ENCODE peak calls at places on chromosomes 11 and 22, in seven cellular contexts. I, H, Q, U, R, A and N are unnamed samples.

GRCh38 chr11:130937051-130937450 is 20.8 kb upstream of the SNX19 start:
- DNase-seq in A (no peak), I (no peak), R (no peak), H (no peak), Q (no peak), U (no peak), N (no peak)

GRCh38 chr11:78216571-78217287 is 28.0 kb downstream of the USP35 start:
- DNase-seq in A (no peak), H (no peak), Q (no peak), I (no peak), U (no peak), R (no peak), N (no peak)

GRCh38 chr22:47152938-47153337 is 390.5 kb downstream of the TBC1D22A start:
- DNase-seq in A (no peak), R (no peak), I (peak; percentile 49), Q (no peak), U (no peak), H (no peak), N (no peak)

GRCh38 chr22:28741200-28741757 is 341 bp downstream of the CHEK2 start:
- DNase-seq in Q (no peak), R (no peak), H (no peak), U (no peak), A (no peak), I (no peak), N (no peak)

GRCh38 chr11:77081976-77082836 is 15.4 kb downstream of the CAPN5 start:
- DNase-seq in A (no peak), I (no peak), U (no peak), R (peak; percentile 34), Q (no peak), H (no peak), N (no peak)

GRCh38 chr11:121207485-121208115 is 85.0 kb upstream of the SC5D start:
- DNase-seq in H (no peak), U (no peak), R (no peak), A (no peak), Q (no peak), I (no peak), N (no peak)

GRCh38 chr11:126123686-126124085 is 61.0 kb upstream of the CDON start:
- DNase-seq in Q (no peak), U (no peak), A (no peak), H (no peak), I (no peak), R (no peak), N (no peak)

GRCh38 chr11:68763181-68763721 is 11.9 kb upstream of the TESMIN start:
- DNase-seq in A (no peak), I (no peak), Q (no peak), U (no peak), H (no peak), R (no peak), N (no peak)

GRCh38 chr22:30605449-30606110 is 1.4 kb upstream of the TCN2 start:
- DNase-seq in R (no peak), I (peak; percentile 25), U (no peak), Q (peak; percentile 44), A (no peak), H (peak; percentile 64), N (peak; percentile 58)

GRCh38 chr11:88402784-88403183 is 65.2 kb upstream of the CTSC start:
- DNase-seq in A (no peak), R (no peak), Q (no peak), I (peak; percentile 77), U (no peak), H (no peak), N (no peak)

GRCh38 chr22:38016182-38017078 is 32.1 kb upstream of the SOX10 start:
- DNase-seq in H (peak; percentile 93), Q (no peak), I (peak; percentile 58), R (peak; percentile 73), U (no peak), A (no peak), N (no peak)

GRCh38 chr11:63920126-63920869 is 3.3 kb upstream of the RCOR2 start:
- DNase-seq in U (no peak), H (peak; percentile 73), Q (peak; percentile 60), A (no peak), R (peak; percentile 68), I (no peak), N (no peak)

GRCh38 chr22:47310601-47311000 is 548.2 kb downstream of the TBC1D22A start:
- DNase-seq in R (no peak), H (no peak), I (peak; percentile 31), A (no peak), Q (no peak), U (no peak), N (no peak)

GRCh38 chr22:39808087-39808486 is 85.5 kb downstream of the ENTHD1 start:
- DNase-seq in H (no peak), U (no peak), A (no peak), Q (peak; percentile 30), I (peak; percentile 6), R (no peak), N (no peak)

GRCh38 chr22:24482586-24482985 is 12.5 kb upstream of the UPB1 start:
- DNase-seq in H (no peak), A (no peak), U (no peak), R (no peak), Q (no peak), I (peak; percentile 79), N (no peak)

GRCh38 chr22:19824197-19825015 is 30.3 kb downstream of the GNB1L start:
- DNase-seq in A (no peak), Q (peak; percentile 41), I (no peak), U (no peak), R (no peak), H (peak; percentile 10), N (peak; percentile 87)

GRCh38 chr11:47257518-47258316 is at the start of gene NR1H3:
- DNase-seq in A (peak; percentile 93), U (peak; percentile 23), H (peak; percentile 72), Q (peak; percentile 77), I (peak; percentile 66), R (peak; percentile 72), N (peak; percentile 88)

GRCh38 chr11:8006349-8006977 is 19.3 kb downstream of the EIF3F start:
- DNase-seq in U (no peak), I (peak; percentile 71), Q (peak; percentile 63), A (peak; percentile 82), H (peak; percentile 80), R (peak; percentile 41), N (peak; percentile 67)

GRCh38 chr11:72298931-72299330 is 55.0 kb upstream of the PHOX2A start:
- DNase-seq in Q (no peak), U (no peak), R (no peak), I (no peak), H (no peak), A (no peak), N (no peak)

GRCh38 chr22:19873138-19873959 is 18.7 kb upstream of the GNB1L start:
- DNase-seq in H (no peak), A (no peak), R (peak; percentile 17), U (no peak), Q (no peak), I (no peak), N (peak; percentile 15)

GRCh38 chr11:11798586-11799438 is 43.0 kb upstream of the USP47 start:
- DNase-seq in U (no peak), I (peak; percentile 78), A (peak; percentile 87), H (peak; percentile 86), R (peak; percentile 82), Q (peak; percentile 60), N (peak; percentile 87)

GRCh38 chr11:72856065-72856464 is 41.9 kb downstream of the ATG16L2 start:
- DNase-seq in U (no peak), A (no peak), H (peak; percentile 66), I (no peak), Q (no peak), R (no peak), N (no peak)

GRCh38 chr11:71988050-71988449 is 10.7 kb upstream of the IL18BP start:
- DNase-seq in R (no peak), Q (no peak), U (no peak), A (no peak), H (no peak), I (peak; percentile 87), N (no peak)

GRCh38 chr11:4704054-4704789 is at the start of gene MMP26:
- DNase-seq in A (no peak), H (no peak), I (no peak), Q (no peak), U (no peak), R (no peak), N (no peak)

GRCh38 chr11:57216463-57216862 is 20.6 kb downstream of the APLNR start:
- DNase-seq in Q (no peak), U (no peak), R (no peak), H (no peak), I (no peak), A (no peak), N (no peak)

GRCh38 chr11:131973017-131973416 is 602.6 kb downstream of the NTM start:
- DNase-seq in Q (no peak), A (no peak), H (no peak), R (no peak), U (no peak), I (no peak), N (no peak)

GRCh38 chr11:129440028-129440630 is 64.5 kb downstream of the BARX2 start:
- DNase-seq in H (no peak), A (no peak), U (no peak), I (no peak), R (no peak), Q (peak; percentile 26), N (no peak)

GRCh38 chr11:27216268-27217149 is 146.5 kb downstream of the CCDC34 start:
- DNase-seq in I (peak; percentile 75), U (no peak), Q (no peak), H (peak; percentile 75), A (no peak), R (peak; percentile 89), N (peak; percentile 42)

GRCh38 chr22:45211435-45211834 is 29.3 kb downstream of the KIAA0930 start:
- DNase-seq in R (no peak), U (no peak), Q (no peak), A (no peak), I (no peak), H (no peak), N (peak; percentile 4)
- H3K4me3 ChIP-seq in R (no peak overlapping the region), U (peak overlapping the region; percentile 54), Q (no peak overlapping the region), A (peak overlapping the region; percentile 58), I (no peak overlapping the region), H (no peak overlapping the region), N (no peak overlapping the region)

GRCh38 chr11:393219-394033 is 583 bp upstream of the PKP3 start:
- DNase-seq in I (peak; percentile 78), U (no peak), H (no peak), A (no peak), Q (peak; percentile 54), R (no peak), N (no peak)
- TF ChIP-seq POLR2A in I (no peak), U (no peak), H (no peak), A (no peak), Q (no peak), R (no peak), N (no peak)

GRCh38 chr11:16806791-16807190 is 68.3 kb downstream of the C11orf58 start:
- DNase-seq in Q (no peak), I (peak; percentile 59), R (no peak), A (no peak), U (no peak), H (no peak), N (no peak)
- H3K4me1 ChIP-seq in Q (peaks cover 44% of the 10 kb centered on the region), I (peaks cover 2% of the 10 kb centered on the region), R (peaks cover 5% of the 10 kb centered on the region), A (peaks cover 57% of the 10 kb centered on the region), U (no peaks in the 10 kb centered on the region), H (peaks cover 5% of the 10 kb centered on the region), N (no peaks in the 10 kb centered on the region)

GRCh38 chr11:119285431-119285830 is 31.5 kb downstream of the MCAM start:
- DNase-seq in H (no peak), Q (no peak), I (no peak), A (no peak), U (no peak), R (no peak), N (no peak)
- H3K4me3 ChIP-seq in H (no peak overlapping the region), Q (no peak overlapping the region), I (no peak overlapping the region), A (no peak overlapping the region), U (no peak overlapping the region), R (no peak overlapping the region), N (no peak overlapping the region)